ENCODE peak calls at places on chromosomes 13 and 19, in nine cellular contexts. L is hepatocyte, B is lower leg skin, P is IMR-90, U is mucosa of descending colon, T is AG09309, D is thoracic aorta, G is psoas muscle, Y is cardiac muscle cell. E is an unnamed sample.
A peak's percentile ranks its signal among the peaks of the same experiment; 100 is the strongest.

GRCh38 chr19:588093-588742 is 1.5 kb upstream of the HCN2 start:
- DNase-seq in L (peak; percentile 82), B (peak; percentile 59), P (peak; percentile 72), U (peak; percentile 80), T (no peak), D (no peak), G (no peak), Y (peak; percentile 86), E (no peak)

GRCh38 chr19:49809155-49809986 is 3.7 kb downstream of the FUZ start:
- DNase-seq in L (peak; percentile 67), B (peak; percentile 50), P (no peak), U (peak; percentile 74), T (no peak), D (no peak), G (peak; percentile 85), Y (no peak), E (peak; percentile 80)

GRCh38 chr13:47017476-47017875 is 120.6 kb upstream of the HTR2A start:
- DNase-seq in L (no peak), B (no peak), P (peak; percentile 28), U (no peak), T (no peak), D (no peak), G (no peak), Y (peak; percentile 47), E (no peak)

GRCh38 chr13:50679321-50679720 is 164.2 kb downstream of the DLEU7 start:
- DNase-seq in L (no peak), B (no peak), P (no peak), U (no peak), T (peak; percentile 39), D (no peak), G (no peak), Y (peak; percentile 57), E (no peak)

GRCh38 chr13:35139591-35139990 is 197.5 kb downstream of the NBEA start:
- DNase-seq in L (no peak), B (no peak), P (peak; percentile 31), U (no peak), T (no peak), D (no peak), G (no peak), Y (peak; percentile 66), E (no peak)

GRCh38 chr13:74361274-74361673 is 227.1 kb upstream of the KLF12 start:
- DNase-seq in L (no peak), B (no peak), P (no peak), U (no peak), T (no peak), D (no peak), G (no peak), Y (no peak), E (no peak)

GRCh38 chr19:53102701-53103140 is 501 bp downstream of the ZNF160 start:
- DNase-seq in L (peak; percentile 65), B (no peak), P (peak; percentile 31), U (peak; percentile 57), T (no peak), D (no peak), G (peak; percentile 73), Y (peak; percentile 54), E (peak; percentile 40)

GRCh38 chr13:110442946-110443632 is 118.4 kb downstream of the RAB20 start:
- DNase-seq in L (no peak), B (no peak), P (peak; percentile 75), U (no peak), T (no peak), D (no peak), G (no peak), Y (peak; percentile 67), E (no peak)

GRCh38 chr19:5123646-5124045 is 154.7 kb downstream of the KDM4B start:
- DNase-seq in L (no peak), B (no peak), P (no peak), U (no peak), T (no peak), D (no peak), G (no peak), Y (no peak), E (no peak)

GRCh38 chr19:17889609-17890214 is 18.0 kb downstream of the SLC5A5 start:
- DNase-seq in L (peak; percentile 79), B (no peak), P (peak; percentile 37), U (no peak), T (no peak), D (no peak), G (no peak), Y (peak; percentile 66), E (no peak)

GRCh38 chr19:29259153-29259552 is 46.2 kb upstream of the UQCRFS1 start:
- DNase-seq in L (no peak), B (no peak), P (no peak), U (no peak), T (no peak), D (no peak), G (no peak), Y (no peak), E (no peak)

GRCh38 chr13:23069571-23069970 is 111.2 kb upstream of the SGCG start:
- DNase-seq in L (no peak), B (no peak), P (peak; percentile 87), U (no peak), T (peak; percentile 56), D (no peak), G (no peak), Y (peak; percentile 74), E (no peak)

GRCh38 chr13:26469602-26470001 is 87.9 kb upstream of the WASF3 start:
- DNase-seq in L (no peak), B (peak; percentile 6), P (no peak), U (no peak), T (no peak), D (no peak), G (no peak), Y (no peak), E (no peak)

GRCh38 chr19:19745496-19746285 is 12.8 kb upstream of the ZNF14 start:
- DNase-seq in L (no peak), B (no peak), P (no peak), U (no peak), T (no peak), D (no peak), G (no peak), Y (no peak), E (no peak)
- TF ChIP-seq CTCF in L (no peak), B (no peak), P (no peak), U (no peak), T (no peak), D (no peak), G (no peak), Y (no peak), E (no peak)

GRCh38 chr19:2011169-2011568 is 4.3 kb downstream of the BTBD2 start:
- DNase-seq in L (no peak), B (no peak), P (no peak), U (no peak), T (no peak), D (no peak), G (no peak), Y (no peak), E (no peak)

GRCh38 chr19:2013683-2013961 is 1.9 kb downstream of the BTBD2 start:
- DNase-seq in L (no peak), B (no peak), P (no peak), U (no peak), T (no peak), D (no peak), G (no peak), Y (no peak), E (no peak)

GRCh38 chr19:2014081-2014693 is 1.3 kb downstream of the BTBD2 start:
- DNase-seq in L (no peak), B (no peak), P (no peak), U (no peak), T (no peak), D (no peak), G (no peak), Y (no peak), E (peak; percentile 50)

GRCh38 chr19:2014731-2015610 is 543 bp downstream of the BTBD2 start:
- DNase-seq in L (peak; percentile 65), B (no peak), P (no peak), U (peak; percentile 58), T (no peak), D (no peak), G (no peak), Y (peak; percentile 25), E (peak; percentile 66)

DNA sequence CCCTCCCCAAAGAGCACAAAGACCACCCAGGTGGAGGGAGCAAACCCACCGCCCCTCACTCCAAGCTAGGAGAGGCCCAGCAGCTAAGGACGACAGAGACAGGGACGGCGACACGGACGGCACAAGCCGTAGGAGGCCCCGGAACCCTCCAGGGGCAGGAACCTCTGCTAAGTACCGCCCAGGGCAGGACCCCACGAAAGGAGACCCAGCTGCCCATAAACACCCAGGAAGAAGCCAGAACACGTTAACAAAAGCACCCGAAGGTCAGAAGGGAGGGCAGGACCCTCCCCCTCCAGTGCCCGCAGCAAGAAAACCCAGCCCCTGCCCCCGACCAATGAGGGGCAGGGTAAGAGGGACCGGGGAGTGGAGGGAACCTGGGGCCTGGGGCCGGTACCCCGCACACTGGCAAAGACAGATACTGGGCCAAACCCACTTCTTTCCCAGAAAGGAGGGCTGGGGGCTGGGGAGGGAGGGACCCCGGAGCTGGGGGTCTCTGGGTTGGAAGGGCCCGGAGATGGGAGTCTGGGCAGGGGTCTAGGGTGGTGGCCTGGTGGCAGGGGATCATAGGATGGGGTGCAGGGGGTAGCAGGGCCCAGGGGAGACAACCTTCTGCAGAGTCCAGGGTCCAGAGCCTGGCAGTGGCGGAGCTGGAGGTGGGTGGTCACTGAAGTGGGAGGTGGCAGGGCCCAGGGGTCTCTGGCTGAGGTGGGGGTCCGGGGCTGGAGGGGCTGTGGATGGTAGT is 2.4 kb downstream of the BTBD2 start:
- DNase-seq in L (no peak), B (no peak), P (no peak), U (no peak), T (no peak), D (no peak), G (no peak), Y (no peak), E (no peak)
- H3K4me3 ChIP-seq in L (no peak overlapping the region), B (no peak overlapping the region), P (no peak overlapping the region), U (no peak overlapping the region), T (no peak overlapping the region), D (no peak overlapping the region), G (no peak overlapping the region), Y (no peak overlapping the region), E (no peak overlapping the region)

GRCh38 chr19:1933245-1933644 is 7.7 kb upstream of the CSNK1G2 start:
- DNase-seq in L (no peak), B (no peak), P (no peak), U (no peak), T (no peak), D (no peak), G (no peak), Y (no peak), E (no peak)
- TF ChIP-seq CTCF in L (no peak), B (no peak), P (no peak), U (no peak), T (no peak), D (no peak), G (no peak), Y (no peak), E (no peak)

GRCh38 chr13:44331446-44331845 is 42.2 kb upstream of the SERP2 start:
- DNase-seq in L (no peak), B (no peak), P (no peak), U (no peak), T (no peak), D (no peak), G (no peak), Y (peak; percentile 52), E (no peak)
- H3K4me3 ChIP-seq in L (no peak overlapping the region), B (no peak overlapping the region), P (no peak overlapping the region), U (no peak overlapping the region), T (no peak overlapping the region), D (no peak overlapping the region), G (no peak overlapping the region), Y (no peak overlapping the region), E (no peak overlapping the region)